ENCODE peak calls at places on chromosomes 5 and 9, in six cellular contexts. X is IMR-90, A is esophagus squamous epithelium, Q is body of pancreas, M is upper lobe of left lung, L is ovary. S is an unnamed sample. For H3K4me1, the result is how much of the 10 kb centered on the place peaks cover.

GRCh38 chr5:141349917-141350619 is at the start of gene PCDHGB1:
- DNase-seq in X (peak), A (no peak), Q (peak), M (no peak), L (peak), S (no peak)

GRCh38 chr5:111422747-111423455 is 89.4 kb downstream of the STARD4 start:
- DNase-seq in X (no peak), A (no peak), Q (no peak), M (no peak), L (no peak), S (no peak)

GRCh38 chr9:18473551-18474279 is at the start of gene ADAMTSL1:
- DNase-seq in X (peak), A (no peak), Q (peak), M (no peak), L (peak), S (peak)

GRCh38 chr5:126188804-126189203 is 234.4 kb upstream of the GRAMD2B start:
- DNase-seq in X (no peak), A (no peak), Q (no peak), M (no peak), L (no peak), S (no peak)

GRCh38 chr5:151618907-151619306 is 27.8 kb upstream of the FAT2 start:
- DNase-seq in X (no peak), A (no peak), Q (no peak), M (no peak), L (no peak), S (no peak)

GRCh38 chr9:126088336-126088735 is 238.3 kb upstream of the MVB12B start:
- DNase-seq in X (no peak), A (no peak), Q (no peak), M (no peak), L (no peak), S (no peak)

GRCh38 chr9:77752566-77752965 is 104.4 kb upstream of the GNA14 start:
- DNase-seq in X (peak), A (no peak), Q (peak), M (no peak), L (no peak), S (no peak)

GRCh38 chr9:114281421-114282103 is 41.3 kb upstream of the ORM1 start:
- DNase-seq in X (peak), A (no peak), Q (no peak), M (no peak), L (peak), S (no peak)

GRCh38 chr5:147481376-147481775 is 28.5 kb downstream of the DPYSL3 start:
- DNase-seq in X (peak), A (no peak), Q (no peak), M (no peak), L (no peak), S (no peak)

GRCh38 chr5:151164687-151165392 is 7.3 kb upstream of the ANXA6 start:
- DNase-seq in X (peak), A (no peak), Q (peak), M (no peak), L (peak), S (peak)

GRCh38 chr9:76401580-76402354 is 7.5 kb upstream of the RFK start:
- DNase-seq in X (peak), A (no peak), Q (no peak), M (no peak), L (no peak), S (no peak)

GRCh38 chr9:121528642-121529041 is 29.0 kb upstream of the GGTA1 start:
- DNase-seq in X (no peak), A (no peak), Q (no peak), M (no peak), L (no peak), S (no peak)

GRCh38 chr5:168401880-168402279 is 84.4 kb upstream of the RARS1 start:
- DNase-seq in X (no peak), A (no peak), Q (peak), M (no peak), L (no peak), S (no peak)

GRCh38 chr9:93309889-93310425 is 126.0 kb downstream of the WNK2 start:
- DNase-seq in X (no peak), A (no peak), Q (no peak), M (no peak), L (no peak), S (no peak)

GRCh38 chr9:69120380-69121154 is 53.5 kb upstream of the TJP2 start:
- DNase-seq in X (no peak), A (no peak), Q (peak), M (peak), L (peak), S (peak)
- TF ChIP-seq POLR2A in X (no peak), A (peak), Q (peak), M (no peak), L (no peak), S (peak)

GRCh38 chr9:38689678-38690077 is 30.3 kb downstream of the FAM240B start:
- DNase-seq in X (peak), A (no peak), Q (no peak), M (no peak), L (peak), S (no peak)

GRCh38 chr9:38687389-38687842 is 32.5 kb downstream of the FAM240B start:
- DNase-seq in X (no peak), A (no peak), Q (peak), M (peak), L (no peak), S (no peak)

GRCh38 chr9:38685535-38685934 is 34.4 kb downstream of the FAM240B start:
- DNase-seq in X (no peak), A (no peak), Q (no peak), M (no peak), L (no peak), S (no peak)

GRCh38 chr9:38686923-38687322 is 33.0 kb downstream of the FAM240B start:
- DNase-seq in X (no peak), A (no peak), Q (no peak), M (no peak), L (no peak), S (no peak)

DNA sequence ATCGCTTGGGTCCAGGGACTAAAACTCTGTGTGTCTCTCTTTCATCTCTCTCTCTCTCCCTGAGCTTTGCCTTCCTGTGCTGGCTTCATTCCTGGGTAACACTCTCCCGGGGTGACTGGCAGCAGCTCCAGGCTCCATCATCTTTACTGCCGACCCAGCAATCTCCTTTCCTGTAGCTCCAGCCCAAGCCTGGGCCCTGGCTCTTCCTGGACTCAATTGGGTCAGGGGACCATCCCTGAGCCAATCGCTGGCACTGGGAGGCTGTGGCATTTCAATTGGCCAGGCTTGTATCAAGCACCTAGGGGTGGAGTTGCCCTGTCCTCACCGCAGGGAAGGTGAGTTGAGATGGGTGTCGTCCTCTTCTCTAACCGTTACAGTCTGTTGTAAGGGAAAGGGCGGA is 31.9 kb downstream of the FAM240B start:
- DNase-seq in X (no peak), A (no peak), Q (no peak), M (no peak), L (no peak), S (no peak)
- H3K4me1 ChIP-seq in X (under half), A (under half), Q (under half), M (under half), L (under half), S (under half)

GRCh38 chr5:36246011-36246410 is 4.3 kb upstream of the NADK2 start:
- DNase-seq in X (no peak), A (no peak), Q (no peak), M (no peak), L (no peak), S (no peak)

GRCh38 chr5:36251218-36251617 is 9.5 kb upstream of the NADK2 start:
- DNase-seq in X (no peak), A (no peak), Q (no peak), M (no peak), L (no peak), S (no peak)

GRCh38 chr5:36252722-36253340 is 11.1 kb upstream of the NADK2 start:
- DNase-seq in X (no peak), A (no peak), Q (no peak), M (no peak), L (no peak), S (no peak)

GRCh38 chr5:36250427-36250826 is 8.7 kb upstream of the NADK2 start:
- DNase-seq in X (no peak), A (no peak), Q (no peak), M (no peak), L (no peak), S (no peak)
- H3K27ac ChIP-seq in X (no peak), A (no peak), Q (no peak), M (no peak), L (no peak), S (no peak)

GRCh38 chr5:31477971-31478370 is 53.9 kb downstream of the DROSHA start:
- DNase-seq in X (peak), A (no peak), Q (no peak), M (no peak), L (no peak), S (no peak)

GRCh38 chr5:31479706-31480105 is 52.2 kb downstream of the DROSHA start:
- DNase-seq in X (no peak), A (no peak), Q (no peak), M (no peak), L (no peak), S (no peak)

GRCh38 chr5:31476607-31477200 is 55.2 kb downstream of the DROSHA start:
- DNase-seq in X (no peak), A (no peak), Q (no peak), M (no peak), L (no peak), S (no peak)

GRCh38 chr5:31478901-31479300 is 53.0 kb downstream of the DROSHA start:
- DNase-seq in X (no peak), A (no peak), Q (no peak), M (no peak), L (no peak), S (no peak)

DNA sequence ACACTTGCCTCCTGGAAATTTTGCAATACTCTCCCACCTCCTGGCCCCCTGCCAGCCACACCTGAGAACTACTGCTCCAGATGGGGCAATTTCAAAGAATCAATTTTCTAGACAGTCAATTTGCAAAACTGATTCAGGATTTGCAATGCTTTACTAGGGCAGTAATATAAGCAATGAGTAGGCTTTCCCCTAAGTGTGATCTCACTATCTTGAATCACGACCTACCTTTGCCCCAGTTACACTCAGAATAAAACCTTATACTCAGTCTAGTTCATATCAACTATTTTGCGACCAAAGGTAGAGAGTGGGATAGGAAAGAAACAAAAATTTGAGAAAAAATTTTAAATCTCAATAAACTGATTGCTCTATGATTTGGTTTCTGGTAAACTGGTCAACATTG is 54.4 kb downstream of the DROSHA start:
- DNase-seq in X (peak), A (no peak), Q (no peak), M (no peak), L (no peak), S (no peak)
- TF ChIP-seq POLR2A in X (no peak), A (no peak), Q (no peak), M (no peak), L (no peak), S (no peak)

GRCh38 chr5:59064256-59064655 is 481.4 kb downstream of the RAB3C start:
- DNase-seq in X (no peak), A (no peak), Q (no peak), M (no peak), L (no peak), S (no peak)

GRCh38 chr5:59067976-59068651 is 485.2 kb downstream of the RAB3C start:
- DNase-seq in X (peak), A (no peak), Q (no peak), M (no peak), L (no peak), S (no peak)

GRCh38 chr5:59062986-59063683 is 480.3 kb downstream of the RAB3C start:
- DNase-seq in X (no peak), A (no peak), Q (peak), M (no peak), L (no peak), S (no peak)

GRCh38 chr5:59066367-59067163 is 483.7 kb downstream of the RAB3C start:
- DNase-seq in X (peak), A (no peak), Q (no peak), M (no peak), L (no peak), S (no peak)

DNA sequence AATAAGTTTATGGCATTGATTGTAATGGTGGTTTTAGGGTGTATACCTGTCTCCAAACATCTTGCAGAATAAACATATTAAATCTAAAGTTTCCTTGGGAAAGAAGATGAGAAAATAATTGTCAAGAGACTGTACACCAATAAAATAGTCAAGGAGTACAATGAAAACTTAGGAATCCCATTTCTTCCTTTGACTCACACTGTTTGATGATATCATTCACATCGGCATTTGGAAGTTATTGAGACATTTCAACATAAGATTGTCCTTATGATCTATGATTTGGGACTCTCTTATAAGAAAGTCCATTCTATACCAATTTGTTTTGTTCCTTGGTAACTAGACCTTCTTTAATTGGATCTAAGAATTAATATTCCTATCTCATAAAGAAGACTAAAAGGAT is 482.7 kb downstream of the RAB3C start:
- DNase-seq in X (peak), A (no peak), Q (no peak), M (no peak), L (no peak), S (no peak)
- H3K4me1 ChIP-seq in X (under half), A (under half), Q (under half), M (under half), L (under half), S (under half)

GRCh38 chr9:88197781-88198345 is 59.6 kb upstream of the SPATA31C2 start:
- DNase-seq in X (peak), A (no peak), Q (no peak), M (no peak), L (no peak), S (no peak)

GRCh38 chr9:88196456-88196855 is 58.2 kb upstream of the SPATA31C2 start:
- DNase-seq in X (no peak), A (no peak), Q (peak), M (no peak), L (no peak), S (no peak)

GRCh38 chr9:88191451-88191850 is 53.2 kb upstream of the SPATA31C2 start:
- DNase-seq in X (no peak), A (no peak), Q (no peak), M (no peak), L (no peak), S (no peak)

GRCh38 chr9:88197016-88197415 is 58.7 kb upstream of the SPATA31C2 start:
- DNase-seq in X (peak), A (no peak), Q (no peak), M (no peak), L (no peak), S (no peak)

GRCh38 chr9:88193766-88194165 is 55.5 kb upstream of the SPATA31C2 start:
- DNase-seq in X (no peak), A (no peak), Q (no peak), M (no peak), L (no peak), S (no peak)
- H3K27ac ChIP-seq in X (no peak), A (no peak), Q (peak), M (no peak), L (no peak), S (no peak)

GRCh38 chr9:115522928-115523327 is 405.0 kb upstream of the TNC start:
- DNase-seq in X (no peak), A (no peak), Q (no peak), M (no peak), L (no peak), S (no peak)

GRCh38 chr9:115513148-115513547 is 395.2 kb upstream of the TNC start:
- DNase-seq in X (no peak), A (no peak), Q (no peak), M (no peak), L (no peak), S (no peak)

GRCh38 chr9:115520626-115521025 is 402.7 kb upstream of the TNC start:
- DNase-seq in X (no peak), A (no peak), Q (no peak), M (no peak), L (no peak), S (no peak)

GRCh38 chr9:115514454-115514853 is 396.5 kb upstream of the TNC start:
- DNase-seq in X (no peak), A (no peak), Q (no peak), M (no peak), L (no peak), S (no peak)

GRCh38 chr9:115517335-115518075 is 399.5 kb upstream of the TNC start:
- DNase-seq in X (peak), A (no peak), Q (no peak), M (no peak), L (no peak), S (no peak)
- TF ChIP-seq POLR2A in X (no peak), A (no peak), Q (no peak), M (no peak), L (no peak), S (no peak)

GRCh38 chr9:133054966-133055365 is 6.8 kb upstream of the CEL start:
- DNase-seq in X (peak), A (no peak), Q (peak), M (no peak), L (no peak), S (no peak)

GRCh38 chr9:133057006-133057405 is 4.8 kb upstream of the CEL start:
- DNase-seq in X (no peak), A (no peak), Q (peak), M (no peak), L (no peak), S (no peak)

GRCh38 chr9:133054194-133054890 is 7.4 kb upstream of the CEL start:
- DNase-seq in X (no peak), A (no peak), Q (peak), M (no peak), L (no peak), S (no peak)

GRCh38 chr9:133056533-133056932 is 5.2 kb upstream of the CEL start:
- DNase-seq in X (no peak), A (no peak), Q (no peak), M (no peak), L (no peak), S (no peak)

GRCh38 chr9:133055788-133056420 is 5.9 kb upstream of the CEL start:
- DNase-seq in X (no peak), A (no peak), Q (no peak), M (no peak), L (no peak), S (no peak)
- H3K4me1 ChIP-seq in X (under half), A (under half), Q (half or more), M (under half), L (under half), S (under half)

DNA sequence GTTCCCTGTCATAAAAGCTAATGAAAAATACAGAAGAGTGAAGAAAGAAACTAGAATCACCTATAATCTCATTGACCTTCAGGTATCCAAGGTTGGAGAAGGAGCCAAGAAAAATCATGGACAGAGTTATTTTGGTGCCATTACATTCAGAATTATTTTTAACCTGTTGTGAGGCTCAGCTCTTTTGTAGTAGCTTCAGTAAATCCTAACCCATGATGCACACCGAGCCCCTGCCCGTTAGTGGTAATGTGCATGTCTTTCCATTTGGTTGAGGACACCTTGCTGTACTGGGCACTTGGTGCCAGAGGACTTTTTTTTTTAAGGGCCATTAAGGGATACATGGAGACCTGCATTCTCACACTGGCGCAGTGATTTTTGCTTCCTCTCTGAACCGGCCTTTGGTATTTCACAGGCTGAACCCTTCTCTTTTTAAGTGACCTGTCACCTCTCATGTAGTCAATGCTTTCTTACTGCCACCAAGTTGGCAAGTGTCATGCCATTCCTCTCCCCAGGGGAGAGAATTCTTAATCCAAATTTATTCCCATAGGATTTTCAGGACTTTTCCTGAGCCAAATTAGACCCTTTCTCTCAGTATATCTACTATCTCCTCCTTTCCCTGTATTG is 125.6 kb downstream of the SMARCA2 start:
- DNase-seq in X (no peak), A (no peak), Q (no peak), M (no peak), L (no peak), S (no peak)
- H3K27ac ChIP-seq in X (no peak), A (no peak), Q (no peak), M (no peak), L (no peak), S (no peak)

GRCh38 chr5:132464155-132464939 is 26.2 kb downstream of the IRF1 start:
- DNase-seq in X (no peak), A (no peak), Q (no peak), M (no peak), L (no peak), S (peak)

GRCh38 chr5:132465095-132465707 is 25.4 kb downstream of the IRF1 start:
- DNase-seq in X (no peak), A (no peak), Q (no peak), M (no peak), L (no peak), S (no peak)

GRCh38 chr5:132468665-132469379 is 21.8 kb downstream of the IRF1 start:
- DNase-seq in X (peak), A (no peak), Q (no peak), M (no peak), L (no peak), S (no peak)

GRCh38 chr5:132467292-132467984 is 23.1 kb downstream of the IRF1 start:
- DNase-seq in X (no peak), A (no peak), Q (no peak), M (no peak), L (peak), S (peak)

GRCh38 chr5:132466453-132467291 is 23.9 kb downstream of the IRF1 start:
- DNase-seq in X (peak), A (no peak), Q (peak), M (peak), L (no peak), S (peak)
- TF ChIP-seq POLR2A in X (no peak), A (no peak), Q (no peak), M (no peak), L (no peak), S (no peak)

S was measured in Peyer's patch.